ENCODE peak calls at places on chromosome 19, in eight cellular contexts. F, Q, M, Y, D, Z, J and U are unnamed samples.

GRCh38 chr19:53422551-53422950 is 9.2 kb upstream of the ZNF761 start:
- DNase-seq in F (no peak), Q (no peak), M (no peak), Y (no peak), D (no peak), Z (no peak), J (no peak), U (no peak)

GRCh38 chr19:2983351-2984195 is 6.2 kb downstream of the TLE6 start:
- DNase-seq in F (peak), Q (no peak), M (no peak), Y (no peak), D (peak), Z (peak), J (no peak), U (no peak)

GRCh38 chr19:13398780-13399726 is 107.2 kb downstream of the CACNA1A start:
- DNase-seq in F (peak), Q (peak), M (peak), Y (peak), D (no peak), Z (peak), J (no peak), U (no peak)

GRCh38 chr19:50205681-50206138 is 2.3 kb downstream of the MYH14 start:
- DNase-seq in F (no peak), Q (no peak), M (no peak), Y (no peak), D (peak), Z (no peak), J (no peak), U (peak)

GRCh38 chr19:40424637-40425449 is 949 bp downstream of the SERTAD1 start:
- DNase-seq in F (peak), Q (peak), M (no peak), Y (no peak), D (no peak), Z (no peak), J (no peak), U (no peak)

GRCh38 chr19:2487780-2488330 is 11.9 kb downstream of the GADD45B start:
- DNase-seq in F (no peak), Q (no peak), M (no peak), Y (no peak), D (no peak), Z (no peak), J (no peak), U (no peak)

GRCh38 chr19:482186-483041 is 13.9 kb upstream of the MADCAM1 start:
- DNase-seq in F (no peak), Q (no peak), M (no peak), Y (no peak), D (no peak), Z (no peak), J (no peak), U (no peak)

GRCh38 chr19:17389957-17390664 is 3.9 kb downstream of the CCDC194 start:
- DNase-seq in F (no peak), Q (no peak), M (no peak), Y (no peak), D (no peak), Z (no peak), J (peak), U (no peak)

GRCh38 chr19:15393963-15394362 is 14.4 kb upstream of the AKAP8 start:
- DNase-seq in F (peak), Q (no peak), M (no peak), Y (peak), D (no peak), Z (no peak), J (no peak), U (no peak)

GRCh38 chr19:51771369-51771768 is 10.4 kb downstream of the FPR2 start:
- DNase-seq in F (no peak), Q (no peak), M (no peak), Y (no peak), D (no peak), Z (no peak), J (no peak), U (no peak)

GRCh38 chr19:16627194-16627927 is 643 bp downstream of the MED26 start:
- DNase-seq in F (peak), Q (no peak), M (peak), Y (no peak), D (peak), Z (no peak), J (peak), U (no peak)

GRCh38 chr19:38228491-38229439 is 4.7 kb upstream of the DPF1 start:
- DNase-seq in F (no peak), Q (no peak), M (no peak), Y (no peak), D (no peak), Z (no peak), J (no peak), U (no peak)

GRCh38 chr19:12880551-12881171 is 588 bp downstream of the DNASE2 start:
- DNase-seq in F (no peak), Q (peak), M (no peak), Y (no peak), D (peak), Z (no peak), J (no peak), U (no peak)

GRCh38 chr19:789473-790052 is 7.7 kb upstream of the PTBP1 start:
- DNase-seq in F (peak), Q (no peak), M (no peak), Y (no peak), D (no peak), Z (no peak), J (no peak), U (no peak)

GRCh38 chr19:39339636-39340035 is 2.6 kb upstream of the SAMD4B start:
- DNase-seq in F (no peak), Q (no peak), M (no peak), Y (no peak), D (no peak), Z (no peak), J (no peak), U (no peak)

GRCh38 chr19:45104658-45105384 is 11.8 kb downstream of the PPP1R37 start:
- DNase-seq in F (no peak), Q (no peak), M (no peak), Y (no peak), D (no peak), Z (peak), J (no peak), U (no peak)

GRCh38 chr19:1232231-1232637 is 5.6 kb downstream of the CBARP start:
- DNase-seq in F (no peak), Q (no peak), M (no peak), Y (no peak), D (no peak), Z (no peak), J (no peak), U (no peak)

GRCh38 chr19:8240274-8241229 is 31.4 kb downstream of the CERS4 start:
- DNase-seq in F (peak), Q (peak), M (no peak), Y (peak), D (peak), Z (peak), J (peak), U (peak)

GRCh38 chr19:32869369-32870153 is at the start of gene SLC7A9:
- DNase-seq in F (no peak), Q (no peak), M (no peak), Y (no peak), D (peak), Z (no peak), J (no peak), U (no peak)

GRCh38 chr19:17079710-17080440 is 4.3 kb downstream of the MYO9B start:
- DNase-seq in F (peak), Q (peak), M (peak), Y (peak), D (no peak), Z (peak), J (peak), U (no peak)

GRCh38 chr19:45670670-45671453 is 2.8 kb downstream of the GIPR start:
- DNase-seq in F (peak), Q (peak), M (peak), Y (no peak), D (peak), Z (peak), J (peak), U (no peak)

GRCh38 chr19:41352609-41353465 is 885 bp downstream of the TGFB1 start:
- DNase-seq in F (peak), Q (peak), M (peak), Y (no peak), D (peak), Z (peak), J (peak), U (no peak)

GRCh38 chr19:7562646-7563393 is 27.3 kb downstream of the PNPLA6 start:
- DNase-seq in F (no peak), Q (no peak), M (no peak), Y (no peak), D (no peak), Z (no peak), J (no peak), U (no peak)

GRCh38 chr19:54114340-54114826 is 1.1 kb downstream of the TFPT start:
- DNase-seq in F (peak), Q (peak), M (no peak), Y (no peak), D (peak), Z (no peak), J (peak), U (peak)

GRCh38 chr19:55276720-55277430 is 3.0 kb downstream of the HSPBP1 start:
- DNase-seq in F (no peak), Q (no peak), M (no peak), Y (no peak), D (no peak), Z (no peak), J (no peak), U (no peak)

GRCh38 chr19:39046037-39046821 is 13.9 kb upstream of the FBXO27 start:
- DNase-seq in F (no peak), Q (no peak), M (no peak), Y (no peak), D (no peak), Z (no peak), J (no peak), U (no peak)

GRCh38 chr19:37914908-37915307 is 7.9 kb downstream of the SIPA1L3 start:
- DNase-seq in F (no peak), Q (no peak), M (no peak), Y (no peak), D (no peak), Z (no peak), J (no peak), U (no peak)

GRCh38 chr19:1665565-1666047 is 13.2 kb upstream of the TCF3 start:
- DNase-seq in F (no peak), Q (no peak), M (no peak), Y (no peak), D (no peak), Z (no peak), J (no peak), U (no peak)

GRCh38 chr19:5891572-5891937 is 12.0 kb downstream of the NDUFA11 start:
- DNase-seq in F (no peak), Q (no peak), M (no peak), Y (no peak), D (no peak), Z (no peak), J (no peak), U (no peak)
- H3K4me3 ChIP-seq in F (no peak), Q (no peak), M (no peak), Y (no peak), D (no peak), Z (no peak), J (no peak), U (no peak)

GRCh38 chr19:19404879-19405860 is at the start of gene GATAD2A:
- DNase-seq in F (peak), Q (peak), M (peak), Y (peak), D (peak), Z (peak), J (peak), U (peak)
- TF ChIP-seq CTCF in F (peak), Q (peak), M (no peak), Y (peak), D (peak), Z (peak), J (no peak), U (peak)

DNA sequence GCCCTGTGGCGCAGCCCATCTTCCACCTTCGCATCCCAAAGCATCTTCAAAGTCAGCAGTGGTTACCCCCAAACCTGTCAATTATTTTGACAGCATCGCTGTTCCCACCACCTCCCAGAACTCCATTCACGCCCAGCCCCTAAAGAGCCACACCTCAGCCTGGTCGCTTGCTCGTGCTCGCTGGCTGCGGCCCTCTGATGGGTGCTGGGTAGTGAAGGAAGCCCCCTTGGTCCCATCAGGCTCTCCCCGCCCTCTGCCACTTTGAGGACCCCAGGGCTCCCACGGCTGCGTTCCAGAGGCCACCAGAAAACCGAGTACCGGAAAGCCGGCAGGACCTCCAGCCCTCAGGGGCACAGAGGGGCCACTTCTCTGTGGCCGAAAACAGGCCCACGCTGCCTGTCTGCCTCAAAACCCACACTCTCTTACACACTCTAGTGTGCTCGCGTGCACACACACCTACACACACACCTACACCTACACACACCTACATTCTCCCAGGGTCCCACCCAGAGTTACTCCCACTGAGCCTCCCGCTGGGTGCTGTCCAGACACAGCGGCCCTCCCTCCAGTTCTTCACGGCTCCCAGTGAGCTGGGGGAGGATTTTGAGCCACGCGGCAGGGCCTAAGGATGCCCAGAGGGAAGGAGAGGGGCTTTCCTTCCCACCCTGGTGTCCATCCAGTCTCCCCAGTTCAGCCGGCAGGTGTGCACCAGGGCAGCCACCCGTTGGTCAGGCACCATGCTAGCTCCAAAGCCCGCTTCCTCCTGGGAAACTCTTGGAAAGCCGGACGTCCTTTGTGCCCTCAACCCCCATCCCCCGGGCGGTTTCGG is 1.9 kb downstream of the VSTM2B start:
- DNase-seq in F (no peak), Q (no peak), M (peak), Y (no peak), D (peak), Z (no peak), J (no peak), U (no peak)
- H3K4me3 ChIP-seq in F (peak), Q (no peak), M (peak), Y (no peak), D (no peak), Z (no peak), J (no peak), U (no peak)

GRCh38 chr19:30227661-30228112 is 144.5 kb upstream of the ZNF536 start:
- DNase-seq in F (peak), Q (peak), M (peak), Y (no peak), D (peak), Z (peak), J (no peak), U (no peak)
- TF ChIP-seq CTCF in F (peak), Q (peak), M (peak), Y (peak), D (peak), Z (peak), J (no peak), U (peak)

GRCh38 chr19:9836021-9836420 is 903 bp downstream of the PIN1 start:
- DNase-seq in F (peak), Q (peak), M (no peak), Y (peak), D (no peak), Z (no peak), J (no peak), U (peak)
- H3K4me3 ChIP-seq in F (peak), Q (peak), M (peak), Y (peak), D (peak), Z (peak), J (peak), U (peak)